ENCODE peak calls at places on chromosomes 13 and 19, in five cellular contexts. V, H, N, O and T are unnamed samples.

GRCh38 chr13:21218351-21219043 is 42.0 kb downstream of the MRPL57 start:
- DNase-seq in V (no peak), H (peak; percentile 89), N (no peak), O (peak; percentile 57), T (no peak)

GRCh38 chr13:110433014-110433413 is 125.9 kb downstream of the COL4A2 start:
- DNase-seq in V (no peak), H (no peak), N (no peak), O (no peak), T (peak; percentile 54)

GRCh38 chr13:60019119-60019993 is 144.4 kb downstream of the DIAPH3 start:
- DNase-seq in V (no peak), H (peak; percentile 53), N (peak; percentile 55), O (no peak), T (peak; percentile 12)

GRCh38 chr19:49340069-49340864 is 5.1 kb downstream of the CD37 start:
- DNase-seq in V (no peak), H (no peak), N (no peak), O (peak; percentile 39), T (no peak)

GRCh38 chr13:96811049-96811448 is 183.2 kb downstream of the OXGR1 start:
- DNase-seq in V (no peak), H (no peak), N (no peak), O (no peak), T (no peak)

GRCh38 chr13:66162470-66162869 is 1067.7 kb downstream of the PCDH9 start:
- DNase-seq in V (no peak), H (no peak), N (no peak), O (no peak), T (no peak)

GRCh38 chr13:82480415-82480814 is 1401.9 kb downstream of the SLITRK1 start:
- DNase-seq in V (no peak), H (peak; percentile 10), N (no peak), O (no peak), T (no peak)

GRCh38 chr13:88622362-88622973 is 951.3 kb downstream of the SLITRK5 start:
- DNase-seq in V (no peak), H (peak; percentile 7), N (no peak), O (no peak), T (no peak)

GRCh38 chr19:45451181-45451849 is 16.5 kb upstream of the FOSB start:
- DNase-seq in V (no peak), H (peak; percentile 80), N (peak; percentile 58), O (no peak), T (peak; percentile 74)

GRCh38 chr13:40993987-40994386 is 25.1 kb downstream of the ELF1 start:
- DNase-seq in V (no peak), H (no peak), N (no peak), O (no peak), T (no peak)

GRCh38 chr19:23474172-23474571 is 78.9 kb upstream of the ZNF91 start:
- DNase-seq in V (no peak), H (no peak), N (no peak), O (no peak), T (no peak)

GRCh38 chr13:41139296-41139966 is 6.8 kb upstream of the KBTBD6 start:
- DNase-seq in V (peak; percentile 2), H (no peak), N (no peak), O (no peak), T (peak; percentile 47)

GRCh38 chr13:105037064-105037463 is 1498.4 kb downstream of the EFNB2 start:
- DNase-seq in V (no peak), H (no peak), N (no peak), O (no peak), T (peak; percentile 27)

GRCh38 chr13:94233401-94233800 is 246.1 kb downstream of the DCT start:
- DNase-seq in V (peak; percentile 79), H (no peak), N (peak; percentile 95), O (no peak), T (peak; percentile 90)

GRCh38 chr13:110312669-110313031 is 5.6 kb downstream of the COL4A2 start:
- DNase-seq in V (no peak), H (no peak), N (peak; percentile 95), O (no peak), T (peak; percentile 81)

GRCh38 chr19:6044056-6044805 is 66.1 kb downstream of the RFX2 start:
- DNase-seq in V (no peak), H (no peak), N (no peak), O (peak; percentile 78), T (no peak)

DNA sequence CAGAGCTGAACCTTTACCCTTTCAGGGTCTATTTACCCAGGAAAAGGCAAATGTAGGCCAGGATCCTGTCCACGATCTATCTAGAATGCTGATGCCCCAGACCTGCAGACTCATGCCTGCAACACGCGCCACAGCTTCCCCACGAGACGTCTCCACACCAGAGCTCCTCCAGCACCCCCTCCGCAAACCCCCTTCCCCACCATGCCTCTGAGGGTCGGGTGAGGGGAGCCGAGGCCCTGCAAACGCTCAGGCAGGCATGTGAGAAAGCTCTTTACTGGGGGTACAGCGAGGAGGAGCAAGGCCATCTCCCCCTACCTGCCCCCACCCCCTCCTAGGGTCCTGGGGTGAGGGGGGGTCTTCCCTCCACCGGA is 8.9 kb downstream of the DYRK1B start:
- DNase-seq in V (no peak), H (no peak), N (no peak), O (no peak), T (no peak)
- H3K4me3 ChIP-seq in V (no peak overlapping the region), H (peak overlapping the region; percentile 90), N (no peak overlapping the region), O (peak overlapping the region; percentile 81), T (no peak overlapping the region)

DNA sequence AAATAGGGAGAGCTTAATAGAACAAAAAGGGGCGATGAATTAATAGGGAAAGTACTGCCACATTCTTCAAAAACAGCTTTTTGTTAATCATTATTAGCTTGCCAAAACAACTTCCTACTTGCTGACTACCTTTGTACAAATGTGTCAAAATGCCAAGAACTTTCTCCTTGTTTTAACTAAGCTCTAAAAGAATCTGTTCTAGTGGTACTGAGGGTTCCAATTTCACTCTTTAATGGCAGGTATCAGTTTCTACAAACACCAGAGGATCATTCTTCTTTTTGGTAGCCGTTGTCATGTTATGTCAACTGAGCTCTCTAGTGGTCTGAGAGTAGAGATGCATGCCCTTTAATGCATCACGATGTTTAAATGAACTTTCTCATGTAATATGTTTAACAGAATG is 29.4 kb upstream of the FBXL3 start:
- DNase-seq in V (no peak), H (no peak), N (no peak), O (no peak), T (no peak)
- TF ChIP-seq CTCF in V (no peak), H (no peak), N (no peak), O (no peak), T (no peak)

GRCh38 chr19:1756705-1757445 is 3.6 kb downstream of the ONECUT3 start:
- DNase-seq in V (no peak), H (no peak), N (no peak), O (no peak), T (no peak)
- H3K4me3 ChIP-seq in V (no peak overlapping the region), H (no peak overlapping the region), N (no peak overlapping the region), O (no peak overlapping the region), T (no peak overlapping the region)

DNA sequence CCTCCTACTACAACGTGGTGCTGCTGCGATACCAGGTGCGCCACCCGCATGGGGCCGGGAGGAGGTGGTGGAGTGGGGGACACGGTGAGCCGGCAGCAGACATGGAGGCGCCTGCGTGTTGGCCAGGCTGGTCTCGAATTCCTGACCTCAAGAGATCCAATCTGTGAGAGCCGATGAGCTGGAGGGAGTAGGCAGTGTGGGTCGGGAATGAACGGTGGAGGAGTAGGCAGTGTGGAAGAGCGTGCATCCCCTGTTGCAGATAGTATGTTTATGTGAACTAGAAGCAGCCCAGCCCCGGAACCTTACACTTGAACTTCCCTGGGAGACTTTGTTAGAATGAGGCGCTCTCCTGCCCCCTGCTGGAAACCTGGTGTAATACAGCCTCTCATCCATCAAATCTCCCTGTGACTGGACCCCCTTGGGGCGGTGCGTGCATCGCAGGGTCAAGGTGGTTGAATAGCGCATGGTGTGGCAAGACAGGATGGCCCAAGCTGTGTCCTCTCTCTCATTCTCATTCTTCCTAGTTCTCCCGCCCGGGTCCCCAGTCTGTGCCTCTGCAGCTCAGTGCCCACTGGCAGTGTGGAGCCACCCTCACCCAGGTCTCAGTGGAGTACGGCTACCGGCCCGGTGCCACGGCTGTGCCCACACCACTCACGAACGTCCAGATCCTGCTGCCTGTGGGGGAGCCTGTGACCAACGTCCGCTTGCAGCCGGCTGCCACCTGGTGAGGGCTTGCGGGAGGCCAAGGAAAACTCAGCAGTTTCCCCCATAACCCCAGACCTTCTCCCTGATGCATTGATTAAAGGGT is 10.5 kb upstream of the B3GNT3 start:
- DNase-seq in V (no peak), H (peak; percentile 42), N (peak; percentile 72), O (no peak), T (peak; percentile 50)
- TF ChIP-seq CTCF in V (peak; percentile 80), H (peak; percentile 83), N (peak; percentile 85), O (peak; percentile 59), T (peak; percentile 82)

GRCh38 chr19:55633866-55634265 is 6.9 kb upstream of the ZNF580 start:
- DNase-seq in V (no peak), H (no peak), N (peak; percentile 33), O (no peak), T (no peak)
- H3K4me3 ChIP-seq in V (no peak overlapping the region), H (peak overlapping the region; percentile 99), N (no peak overlapping the region), O (no peak overlapping the region), T (no peak overlapping the region)

GRCh38 chr13:98039964-98040363 is 86.5 kb downstream of the IPO5 start:
- DNase-seq in V (no peak), H (no peak), N (no peak), O (peak; percentile 70), T (no peak)
- TF ChIP-seq CTCF in V (no peak), H (no peak), N (no peak), O (no peak), T (no peak)

DNA sequence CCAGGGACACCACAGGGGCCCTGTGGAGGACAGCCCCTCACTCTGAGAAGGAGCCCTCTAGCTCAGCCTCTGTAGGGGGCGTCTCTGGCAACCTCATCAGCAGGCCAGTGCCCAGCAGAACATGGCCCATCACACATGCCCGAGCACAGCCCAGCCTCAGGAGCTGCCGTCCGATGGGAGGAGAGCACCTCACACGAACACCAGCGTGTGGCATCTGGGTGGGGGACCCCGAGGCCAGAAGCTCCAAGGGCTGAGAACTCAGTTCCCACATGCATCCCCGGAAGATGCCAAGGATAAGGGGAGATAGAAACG is 11.3 kb downstream of the SH3GL1 start:
- DNase-seq in V (no peak), H (no peak), N (no peak), O (no peak), T (no peak)
- H3K4me3 ChIP-seq in V (no peak overlapping the region), H (no peak overlapping the region), N (no peak overlapping the region), O (no peak overlapping the region), T (no peak overlapping the region)